ENCODE peak calls at places on chromosomes 5 and 9, in seven cellular contexts. E is heart left ventricle; H is CD8-positive, alpha-beta T cell; I is tibial artery; J is A549; C is left ventricle myocardium inferior; N is heart right ventricle. Z is an unnamed sample.

GRCh38 chr5:108531367-108532211 is 149.7 kb upstream of the FBXL17 start:
- DNase-seq in I (no peak), C (no peak), H (no peak), J (no peak), N (no peak), E (no peak), Z (no peak)

GRCh38 chr5:1685076-1685475 is 114.6 kb downstream of the MRPL36 start:
- DNase-seq in N (no peak), J (no peak), I (no peak), C (no peak), E (no peak), H (no peak), Z (no peak)

GRCh38 chr9:110700953-110701352 is 32.4 kb downstream of the MUSK start:
- DNase-seq in H (no peak), E (no peak), N (no peak), I (no peak), J (no peak), C (no peak), Z (no peak)

GRCh38 chr9:35814106-35814840 is 569 bp downstream of the HINT2 start:
- DNase-seq in H (peak; percentile 44), N (peak; percentile 76), I (peak; percentile 85), C (peak; percentile 75), J (peak; percentile 70), E (peak; percentile 83), Z (peak; percentile 71)

GRCh38 chr5:93360436-93361100 is 220.5 kb downstream of the NR2F1-AS1 start:
- DNase-seq in N (no peak), I (no peak), C (no peak), H (no peak), J (no peak), E (no peak), Z (no peak)

GRCh38 chr5:150642567-150642927 is 2.1 kb downstream of the SYNPO start:
- DNase-seq in C (peak; percentile 73), E (peak; percentile 83), J (peak; percentile 83), I (peak; percentile 92), N (peak; percentile 64), H (no peak), Z (no peak)

GRCh38 chr9:129476821-129477611 is 143.9 kb downstream of the C9orf50 start:
- DNase-seq in H (no peak), I (no peak), E (no peak), N (no peak), C (no peak), J (no peak), Z (no peak)

GRCh38 chr5:98500811-98501210 is 272.7 kb upstream of the RGMB start:
- DNase-seq in C (no peak), J (no peak), I (no peak), H (no peak), E (no peak), N (no peak), Z (no peak)

GRCh38 chr9:131721096-131721495 is 18.8 kb downstream of the RAPGEF1 start:
- DNase-seq in I (no peak), C (no peak), N (no peak), E (no peak), J (no peak), H (no peak), Z (no peak)

GRCh38 chr9:130982636-130983282 is 26.2 kb upstream of the LAMC3 start:
- DNase-seq in E (no peak), N (no peak), H (no peak), I (no peak), C (no peak), J (no peak), Z (no peak)

GRCh38 chr9:106890621-106891020 is 27.7 kb downstream of the ZNF462 start:
- DNase-seq in H (no peak), J (no peak), E (no peak), C (no peak), I (no peak), N (no peak), Z (no peak)

GRCh38 chr9:136233868-136234267 is 11.7 kb downstream of the QSOX2 start:
- DNase-seq in N (no peak), H (no peak), I (no peak), E (no peak), C (no peak), J (no peak), Z (no peak)

GRCh38 chr5:102536323-102536928 is 37.6 kb upstream of the SLCO6A1 start:
- DNase-seq in I (no peak), J (no peak), C (no peak), N (no peak), E (no peak), H (no peak), Z (no peak)

GRCh38 chr9:18393340-18394130 is 80.4 kb upstream of the ADAMTSL1 start:
- DNase-seq in C (no peak), N (no peak), J (peak; percentile 41), E (no peak), I (no peak), H (no peak), Z (peak; percentile 65)

GRCh38 chr9:112520069-112520468 is 33.4 kb downstream of the KIAA1958 start:
- DNase-seq in J (no peak), N (no peak), H (no peak), E (no peak), C (no peak), I (no peak), Z (no peak)

GRCh38 chr9:112249277-112249676 is 74.2 kb upstream of the SUSD1 start:
- DNase-seq in J (peak; percentile 6), I (no peak), N (no peak), C (no peak), E (no peak), H (no peak), Z (no peak)

GRCh38 chr9:1916676-1917075 is 98.5 kb upstream of the SMARCA2 start:
- DNase-seq in H (no peak), J (no peak), I (no peak), C (no peak), E (no peak), N (no peak), Z (no peak)

GRCh38 chr9:133143639-133144141 is 20.0 kb downstream of the GBGT1 start:
- DNase-seq in C (no peak), N (no peak), E (peak; percentile 56), I (no peak), J (no peak), H (no peak), Z (no peak)

GRCh38 chr9:133144142-133144886 is 19.4 kb downstream of the GBGT1 start:
- DNase-seq in I (peak; percentile 79), N (peak; percentile 83), H (peak; percentile 97), E (peak; percentile 93), J (peak; percentile 86), C (peak; percentile 56), Z (peak; percentile 90)

GRCh38 chr9:133142657-133143592 is 20.8 kb downstream of the GBGT1 start:
- DNase-seq in H (peak; percentile 54), J (no peak), C (no peak), I (no peak), N (no peak), E (peak; percentile 46), Z (no peak)

GRCh38 chr9:133146746-133147411 is 16.8 kb downstream of the GBGT1 start:
- DNase-seq in C (no peak), J (no peak), E (no peak), I (no peak), N (no peak), H (no peak), Z (no peak)

GRCh38 chr9:133144887-133145466 is 18.7 kb downstream of the GBGT1 start:
- DNase-seq in E (no peak), J (no peak), H (no peak), I (no peak), N (no peak), C (no peak), Z (no peak)
- H3K4me1 ChIP-seq in E (peaks cover 26% of the 10 kb centered on the region), J (peaks cover 42% of the 10 kb centered on the region), H (peaks cover 73% of the 10 kb centered on the region), I (peaks cover 37% of the 10 kb centered on the region), N (peaks cover 23% of the 10 kb centered on the region), C (peaks cover 81% of the 10 kb centered on the region), Z (peaks cover 36% of the 10 kb centered on the region)

GRCh38 chr5:31854625-31855526 is 215.9 kb downstream of the PDZD2 start:
- DNase-seq in I (peak; percentile 73), C (peak; percentile 54), J (peak; percentile 42), N (peak; percentile 60), E (peak; percentile 78), H (no peak), Z (peak; percentile 76)
- TF ChIP-seq CTCF in I (no peak), C (no peak), J (peak; percentile 45), N (no peak), E (no peak), H (no peak), Z (no peak)

GRCh38 chr9:94821098-94821930 is 94.8 kb downstream of the AOPEP start:
- DNase-seq in C (no peak), E (no peak), I (no peak), N (no peak), J (no peak), H (no peak), Z (no peak)
- H3K27ac ChIP-seq in C (peak overlapping the region; percentile 25), E (peak overlapping the region; percentile 39), I (peak overlapping the region; percentile 76), N (no peak overlapping the region), J (peak overlapping the region; percentile 63), H (no peak overlapping the region), Z (no peak overlapping the region)

GRCh38 chr9:124394596-124394995 is 20.6 kb downstream of the PSMB7 start:
- DNase-seq in N (no peak), C (no peak), J (no peak), I (no peak), E (no peak), H (no peak), Z (no peak)

GRCh38 chr9:124392254-124392653 is 23.0 kb downstream of the PSMB7 start:
- DNase-seq in J (no peak), E (peak; percentile 66), H (no peak), I (peak; percentile 66), N (peak; percentile 22), C (peak; percentile 26), Z (no peak)

GRCh38 chr9:124395826-124396225 is 19.4 kb downstream of the PSMB7 start:
- DNase-seq in J (no peak), I (no peak), N (no peak), C (no peak), E (no peak), H (no peak), Z (no peak)

GRCh38 chr9:124392855-124393460 is 22.3 kb downstream of the PSMB7 start:
- DNase-seq in N (no peak), C (no peak), I (no peak), E (no peak), H (no peak), J (peak; percentile 89), Z (no peak)

DNA sequence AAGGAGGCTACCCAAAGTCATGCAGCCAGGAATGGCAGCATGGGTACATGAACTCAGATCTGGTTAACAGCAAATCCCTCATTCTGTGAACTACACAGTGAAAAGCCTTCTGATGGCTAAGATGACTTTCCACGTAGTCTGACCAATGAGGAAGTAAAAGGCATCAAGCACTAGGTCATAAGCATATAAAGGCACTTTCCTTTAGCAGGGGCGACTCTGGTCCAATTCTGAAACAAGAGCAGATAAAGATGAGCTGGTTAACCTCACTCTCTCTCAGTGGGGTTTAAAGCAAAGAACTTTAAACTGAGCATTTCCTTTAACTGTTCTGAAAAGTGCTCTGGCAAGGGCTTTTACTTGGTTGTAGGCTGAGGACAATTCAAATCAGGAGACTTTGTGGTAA is 21.1 kb downstream of the PSMB7 start:
- DNase-seq in J (no peak), H (no peak), E (no peak), I (no peak), C (no peak), N (no peak), Z (no peak)
- H3K4me1 ChIP-seq in J (peaks cover 57% of the 10 kb centered on the region), H (peaks cover 10% of the 10 kb centered on the region), E (peaks cover 8% of the 10 kb centered on the region), I (peaks cover 20% of the 10 kb centered on the region), C (peaks cover 49% of the 10 kb centered on the region), N (no peaks in the 10 kb centered on the region), Z (peaks cover 28% of the 10 kb centered on the region)